ENCODE peak calls at places on chromosome 21, in eight cellular contexts. L is left ventricle myocardium inferior; B is lung; H is ovary; R is pancreas; S is CD8-positive, alpha-beta memory T cell; D is neuronal stem cell; K is neural progenitor cell. W is an unnamed sample.

GRCh38 chr21:14889080-14889805 is 175.6 kb downstream of the NRIP1 start:
- DNase-seq in R (no peak), L (no peak), D (no peak), B (no peak), H (no peak), S (no peak), K (no peak), W (no peak)

GRCh38 chr21:41958886-41959563 is 5.2 kb upstream of the C2CD2 start:
- DNase-seq in S (no peak), D (no peak), B (no peak), H (peak), K (no peak), R (no peak), L (no peak), W (no peak)

GRCh38 chr21:37423103-37423502 is 56.5 kb downstream of the DYRK1A start:
- DNase-seq in D (no peak), H (no peak), B (no peak), K (no peak), S (no peak), L (no peak), R (no peak), W (no peak)

GRCh38 chr21:46664316-46664995 is 29.0 kb downstream of the PRMT2 start:
- DNase-seq in D (no peak), R (no peak), K (no peak), L (no peak), B (no peak), S (no peak), H (no peak), W (no peak)

GRCh38 chr21:14968029-14968428 is 96.8 kb downstream of the NRIP1 start:
- DNase-seq in S (no peak), K (no peak), B (no peak), H (no peak), L (no peak), R (no peak), D (no peak), W (no peak)

GRCh38 chr21:24955275-24955961 is 651.9 kb downstream of the MRPL39 start:
- DNase-seq in B (no peak), D (no peak), R (no peak), K (no peak), L (no peak), H (no peak), S (no peak), W (no peak)

GRCh38 chr21:43277481-43278351 is 108.9 kb downstream of the CRYAA start:
- DNase-seq in H (peak), D (no peak), L (peak), B (peak), S (no peak), R (no peak), K (peak), W (no peak)

GRCh38 chr21:25506887-25507286 is 100.4 kb downstream of the MRPL39 start:
- DNase-seq in K (no peak), S (no peak), D (no peak), L (no peak), B (no peak), R (no peak), H (no peak), W (no peak)

GRCh38 chr21:31236528-31236927 is 107.5 kb downstream of the TIAM1 start:
- DNase-seq in R (no peak), B (no peak), L (no peak), H (no peak), D (no peak), K (no peak), S (no peak), W (no peak)

GRCh38 chr21:43193088-43193650 is 24.4 kb downstream of the CRYAA start:
- DNase-seq in H (no peak), S (no peak), R (no peak), D (no peak), K (no peak), B (no peak), L (no peak), W (no peak)

GRCh38 chr21:43658094-43658725 is 1.1 kb downstream of the HSF2BP start:
- DNase-seq in L (no peak), B (no peak), S (no peak), R (no peak), K (no peak), D (no peak), H (no peak), W (no peak)

GRCh38 chr21:42350271-42350885 is 416 bp downstream of the TFF2 start:
- DNase-seq in R (no peak), H (no peak), D (no peak), S (no peak), B (no peak), K (no peak), L (no peak), W (no peak)

GRCh38 chr21:41186763-41187536 is 19.0 kb downstream of the BACE2 start:
- DNase-seq in D (no peak), K (no peak), H (no peak), R (no peak), L (no peak), B (no peak), S (no peak), W (no peak)

GRCh38 chr21:33974513-33975468 is 59.2 kb upstream of the ATP5PO start:
- DNase-seq in D (no peak), B (no peak), H (no peak), L (no peak), K (no peak), S (no peak), R (no peak), W (no peak)
- H3K27ac ChIP-seq in D (no peak), B (no peak), H (no peak), L (peak), K (no peak), S (peak), R (no peak), W (no peak)

DNA sequence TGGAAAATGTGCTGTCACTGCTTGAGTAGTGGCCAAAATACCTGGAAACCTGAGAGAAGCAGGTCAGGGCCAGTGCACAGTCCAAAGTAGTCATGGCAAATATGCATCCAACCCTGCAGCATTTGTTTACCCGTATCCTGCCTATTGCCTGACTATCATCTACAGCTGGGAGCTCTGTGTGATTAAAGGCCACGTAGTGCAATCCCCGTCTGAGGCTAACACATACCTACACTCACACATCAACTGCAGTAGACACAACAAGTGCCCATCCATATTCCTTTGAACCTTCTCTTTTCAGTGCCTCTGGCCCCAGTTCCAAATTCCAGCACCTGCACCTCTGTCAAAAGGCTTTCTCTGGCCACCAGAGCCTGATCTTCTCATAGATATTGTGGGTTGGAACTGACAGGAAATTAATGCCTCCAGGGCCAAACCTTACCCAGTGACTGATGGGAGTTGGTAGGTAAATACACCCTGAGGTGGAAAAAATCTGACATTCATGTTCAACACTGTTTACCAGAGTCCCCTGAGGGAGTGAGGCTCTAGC is 383.0 kb downstream of the SETD4 start:
- DNase-seq in B (no peak), H (no peak), S (no peak), L (no peak), R (peak), D (no peak), K (no peak), W (no peak)
- H3K27ac ChIP-seq in B (no peak), H (no peak), S (no peak), L (no peak), R (no peak), D (no peak), K (no peak), W (no peak)

GRCh38 chr21:29196021-29196663 is 65.7 kb downstream of the MAP3K7CL start:
- DNase-seq in D (no peak), S (peak), L (no peak), B (peak), H (no peak), R (peak), K (no peak), W (no peak)
- H3K27ac ChIP-seq in D (no peak), S (no peak), L (peak), B (peak), H (no peak), R (no peak), K (no peak), W (no peak)

GRCh38 chr21:29095203-29095602 is 21.8 kb upstream of the CCT8 start:
- DNase-seq in S (no peak), L (no peak), D (no peak), K (peak), B (no peak), R (no peak), H (no peak), W (no peak)
- H3K27ac ChIP-seq in S (no peak), L (no peak), D (no peak), K (no peak), B (no peak), R (no peak), H (no peak), W (no peak)

DNA sequence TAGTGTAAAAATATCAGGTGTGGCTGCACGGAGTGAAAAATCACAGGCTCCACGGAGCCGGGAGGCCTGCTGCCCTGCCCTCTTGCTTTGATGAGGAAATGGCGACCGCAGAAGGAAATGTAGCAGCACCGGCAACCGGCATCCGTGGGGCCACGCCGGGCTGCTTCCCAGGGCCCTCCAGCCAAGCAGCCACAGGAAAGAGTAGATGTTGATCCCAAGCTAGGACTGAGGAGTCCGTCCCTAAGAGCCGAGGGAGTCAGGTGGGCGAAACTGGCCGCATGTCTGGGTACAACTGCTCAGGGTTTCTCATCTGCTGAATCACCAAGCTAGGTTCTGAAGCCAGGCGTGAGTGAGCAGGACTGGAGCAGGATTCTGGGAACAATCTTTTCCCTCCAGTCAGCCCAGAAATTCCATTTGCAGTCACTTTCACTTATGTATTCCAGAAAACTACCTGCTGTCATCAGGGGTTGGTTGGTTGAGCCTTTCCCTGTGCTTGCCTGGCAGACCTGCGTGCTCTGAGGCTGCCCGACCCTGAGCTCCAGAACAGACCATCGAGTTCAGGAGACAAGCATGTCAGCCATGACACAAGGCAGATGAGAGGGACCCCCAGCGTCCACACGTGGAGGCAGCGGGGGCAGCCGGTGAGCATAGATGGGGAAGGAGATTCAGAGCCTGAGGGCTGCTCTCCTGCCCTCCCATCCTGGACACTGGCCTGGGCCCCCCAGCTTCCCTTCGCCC is 5.8 kb upstream of the ITGB2 start:
- DNase-seq in S (peak), L (peak), H (no peak), R (no peak), K (no peak), D (no peak), B (no peak), W (no peak)
- H3K27ac ChIP-seq in S (peak), L (no peak), H (no peak), R (no peak), K (no peak), D (no peak), B (peak), W (peak)

GRCh38 chr21:33240404-33240803 is 10.7 kb downstream of the IFNAR2 start:
- DNase-seq in K (no peak), S (no peak), B (no peak), R (no peak), D (no peak), H (no peak), L (no peak), W (no peak)
- H3K27ac ChIP-seq in K (no peak), S (no peak), B (no peak), R (no peak), D (no peak), H (no peak), L (no peak), W (no peak)